ENCODE peak calls at places on chromosomes 1 and 21, in seven cellular contexts. X is glomerular endothelial cell; V is H9; G is activated CD4-positive, alpha-beta T cell treated with anti-CD3 and anti-CD28 coated beads for 48 hours; T is NAMALWA; O is T-helper 9 cell; S is stimulated activated naive B cell treated with anti-CD40 and anti-IgM and Interleukin-4, amounts not matched to agents 10 μg/mL and 1 μg/mL and 100 μg/mL, for 72 hours. A is an unnamed sample.

GRCh38 chr1:228277491-228278431 is 69.9 kb downstream of the OBSCN start:
- DNase-seq in X (no peak), G (no peak), O (no peak), S (no peak), T (no peak), V (no peak), A (no peak)

GRCh38 chr1:125086611-125087010 is 3901.8 kb downstream of the SRGAP2C start:
- DNase-seq in V (no peak), O (no peak), T (no peak), S (no peak), X (no peak), G (no peak), A (no peak)

GRCh38 chr1:247047260-247047659 is 31.4 kb downstream of the ZNF670 start:
- DNase-seq in X (no peak), S (no peak), V (no peak), T (no peak), G (no peak), O (no peak), A (no peak)

GRCh38 chr1:23083714-23084480 is 64.6 kb downstream of the KDM1A start:
- DNase-seq in V (no peak), S (no peak), T (no peak), O (no peak), G (no peak), X (no peak), A (peak; percentile 78)

GRCh38 chr1:2073382-2074230 is 23.4 kb downstream of the PRKCZ start:
- DNase-seq in X (no peak), V (no peak), O (no peak), T (no peak), S (no peak), G (no peak), A (no peak)

GRCh38 chr1:38123356-38123755 is 76.8 kb upstream of the POU3F1 start:
- DNase-seq in V (no peak), X (no peak), T (no peak), G (no peak), O (no peak), S (no peak), A (no peak)

GRCh38 chr21:17128132-17128531 is 384.7 kb upstream of the CXADR start:
- DNase-seq in S (no peak), G (no peak), O (no peak), V (no peak), T (no peak), X (no peak), A (no peak)

GRCh38 chr1:115706009-115706362 is 62.5 kb downstream of the CASQ2 start:
- DNase-seq in G (no peak), X (no peak), S (no peak), O (no peak), T (no peak), V (no peak), A (no peak)

GRCh38 chr1:238396140-238396539 is 505.4 kb upstream of the ZP4 start:
- DNase-seq in G (no peak), X (no peak), V (no peak), T (no peak), S (no peak), O (no peak), A (no peak)

GRCh38 chr1:10674700-10675598 is 121.5 kb downstream of the CASZ1 start:
- DNase-seq in V (no peak), O (no peak), G (no peak), X (no peak), S (no peak), T (no peak), A (no peak)

GRCh38 chr1:84367219-84367618 is 31.1 kb upstream of the DNASE2B start:
- DNase-seq in S (no peak), T (no peak), X (no peak), V (no peak), G (no peak), O (no peak), A (no peak)

GRCh38 chr1:1157033-1157365 is 16.7 kb upstream of the TTLL10 start:
- DNase-seq in T (no peak), G (no peak), S (no peak), V (no peak), X (no peak), O (no peak), A (no peak)

GRCh38 chr1:43056460-43056859 is 97.8 kb upstream of the SLC2A1 start:
- DNase-seq in X (no peak), T (no peak), S (no peak), G (no peak), V (no peak), O (no peak), A (no peak)

GRCh38 chr1:12314328-12314903 is 84.6 kb downstream of the VPS13D start:
- DNase-seq in G (no peak), V (no peak), X (no peak), T (peak; percentile 35), O (no peak), S (no peak), A (no peak)

GRCh38 chr1:113142791-113143190 is 69.8 kb downstream of the LRIG2 start:
- DNase-seq in S (no peak), X (no peak), O (no peak), V (no peak), G (no peak), T (no peak), A (no peak)

GRCh38 chr21:46052703-46053651 is 44.9 kb upstream of the COL6A2 start:
- DNase-seq in G (peak; percentile 72), O (no peak), S (no peak), V (peak; percentile 27), T (no peak), X (no peak), A (no peak)

GRCh38 chr1:228804173-228804572 is 68.9 kb downstream of the RHOU start:
- DNase-seq in T (no peak), V (no peak), X (no peak), O (no peak), G (no peak), S (no peak), A (no peak)

GRCh38 chr1:234727018-234727757 is 117.2 kb upstream of the IRF2BP2 start:
- DNase-seq in V (no peak), S (no peak), O (no peak), X (no peak), G (no peak), T (peak; percentile 16), A (no peak)

GRCh38 chr1:21871943-21872342 is 59.9 kb downstream of the LDLRAD2 start:
- DNase-seq in T (no peak), O (no peak), V (no peak), X (no peak), G (no peak), S (no peak), A (no peak)

GRCh38 chr1:203133969-203134725 is 6.6 kb downstream of the ADORA1 start:
- DNase-seq in O (no peak), V (no peak), T (no peak), X (no peak), S (no peak), G (no peak), A (no peak)

GRCh38 chr1:8169364-8170058 is 143.4 kb upstream of the ERRFI1 start:
- DNase-seq in T (peak; percentile 55), S (peak; percentile 43), O (peak; percentile 22), G (peak; percentile 41), V (no peak), X (peak; percentile 56), A (no peak)

GRCh38 chr1:225321784-225322183 is 106.1 kb downstream of the LBR start:
- DNase-seq in T (no peak), G (no peak), S (no peak), X (no peak), V (no peak), O (no peak), A (no peak)

GRCh38 chr1:176778056-176778455 is 315.1 kb downstream of the PAPPA2 start:
- DNase-seq in V (no peak), G (no peak), X (no peak), S (no peak), T (no peak), O (no peak), A (no peak)

GRCh38 chr1:240732390-240732789 is 120.4 kb upstream of the GREM2 start:
- DNase-seq in X (peak; percentile 33), O (no peak), V (no peak), S (no peak), G (no peak), T (peak; percentile 62), A (no peak)

GRCh38 chr1:156544592-156545102 is 27.7 kb downstream of the IQGAP3 start:
- DNase-seq in S (no peak), X (no peak), G (no peak), O (no peak), T (no peak), V (no peak), A (no peak)

A was measured in tibial artery.